ENCODE peak calls at places on chromosomes 5 and 9, in four cellular contexts. One of them, this sample, is unnamed.

GRCh38 chr9:124352616-124353015 is 62.6 kb downstream of the PSMB7 start:
- DNase-seq in CD8-positive, alpha-beta memory T cell: no peak
- DNase-seq in OCI-LY7: no peak
- DNase-seq in CD4-positive, alpha-beta memory T cell: no peak
- DNase-seq in this sample: no peak

GRCh38 chr5:36481721-36482120 is 124.7 kb upstream of the SLC1A3 start:
- DNase-seq in CD4-positive, alpha-beta memory T cell: no peak
- DNase-seq in CD8-positive, alpha-beta memory T cell: no peak
- DNase-seq in OCI-LY7: no peak
- DNase-seq in this sample: no peak

GRCh38 chr5:159913481-159913880 is 2.8 kb upstream of the ADRA1B start:
- DNase-seq in CD8-positive, alpha-beta memory T cell: no peak
- DNase-seq in OCI-LY7: no peak
- DNase-seq in CD4-positive, alpha-beta memory T cell: no peak
- DNase-seq in this sample: no peak

GRCh38 chr5:5271606-5272321 is 131.6 kb downstream of the ADAMTS16 start:
- DNase-seq in CD8-positive, alpha-beta memory T cell: no peak
- DNase-seq in CD4-positive, alpha-beta memory T cell: no peak
- DNase-seq in OCI-LY7: no peak
- DNase-seq in this sample: no peak

GRCh38 chr5:161414037-161414436 is 132.5 kb downstream of the GABRB2 start:
- DNase-seq in CD8-positive, alpha-beta memory T cell: no peak
- DNase-seq in OCI-LY7: no peak
- DNase-seq in CD4-positive, alpha-beta memory T cell: no peak
- DNase-seq in this sample: no peak

GRCh38 chr5:50623666-50624065 is 42.8 kb upstream of the PARP8 start:
- DNase-seq in OCI-LY7: no peak
- DNase-seq in CD8-positive, alpha-beta memory T cell: no peak
- DNase-seq in CD4-positive, alpha-beta memory T cell: no peak
- DNase-seq in this sample: no peak

GRCh38 chr5:151565971-151566370 is 25.2 kb downstream of the FAT2 start:
- DNase-seq in CD8-positive, alpha-beta memory T cell: no peak
- DNase-seq in CD4-positive, alpha-beta memory T cell: no peak
- DNase-seq in OCI-LY7: no peak
- DNase-seq in this sample: no peak

GRCh38 chr5:141547488-141547887 is 58.6 kb downstream of the PCDHGC5 start:
- DNase-seq in CD4-positive, alpha-beta memory T cell: no peak
- DNase-seq in CD8-positive, alpha-beta memory T cell: no peak
- DNase-seq in OCI-LY7: peak; percentile 39
- DNase-seq in this sample: no peak

GRCh38 chr9:18189876-18190670 is 283.9 kb upstream of the ADAMTSL1 start:
- DNase-seq in CD4-positive, alpha-beta memory T cell: no peak
- DNase-seq in OCI-LY7: no peak
- DNase-seq in CD8-positive, alpha-beta memory T cell: no peak
- DNase-seq in this sample: no peak

GRCh38 chr5:77022511-77023417 is 7.4 kb upstream of the AGGF1 start:
- DNase-seq in CD8-positive, alpha-beta memory T cell: no peak
- DNase-seq in CD4-positive, alpha-beta memory T cell: no peak
- DNase-seq in OCI-LY7: no peak
- DNase-seq in this sample: no peak

GRCh38 chr9:113796651-113797426 is 79.3 kb upstream of the ZNF618 start:
- DNase-seq in CD8-positive, alpha-beta memory T cell: no peak
- DNase-seq in OCI-LY7: no peak
- DNase-seq in CD4-positive, alpha-beta memory T cell: no peak
- DNase-seq in this sample: no peak

GRCh38 chr5:79876510-79876909 is 114.6 kb downstream of the MTX3 start:
- DNase-seq in OCI-LY7: no peak
- DNase-seq in CD8-positive, alpha-beta memory T cell: no peak
- DNase-seq in CD4-positive, alpha-beta memory T cell: no peak
- DNase-seq in this sample: no peak

GRCh38 chr9:137464291-137464999 is 5.3 kb upstream of the NSMF start:
- DNase-seq in CD8-positive, alpha-beta memory T cell: no peak
- DNase-seq in OCI-LY7: no peak
- DNase-seq in CD4-positive, alpha-beta memory T cell: no peak
- DNase-seq in this sample: no peak

GRCh38 chr5:142602720-142603245 is 83.1 kb downstream of the FGF1 start:
- DNase-seq in CD4-positive, alpha-beta memory T cell: no peak
- DNase-seq in CD8-positive, alpha-beta memory T cell: no peak
- DNase-seq in OCI-LY7: no peak
- DNase-seq in this sample: no peak

GRCh38 chr9:131642496-131643083 is 97.3 kb downstream of the PRRT1B start:
- DNase-seq in CD8-positive, alpha-beta memory T cell: no peak
- DNase-seq in CD4-positive, alpha-beta memory T cell: no peak
- DNase-seq in OCI-LY7: no peak
- DNase-seq in this sample: no peak

GRCh38 chr9:2356391-2356790 is 265.2 kb upstream of the VLDLR start:
- DNase-seq in CD4-positive, alpha-beta memory T cell: no peak
- DNase-seq in CD8-positive, alpha-beta memory T cell: no peak
- DNase-seq in OCI-LY7: no peak
- DNase-seq in this sample: no peak

GRCh38 chr9:15735083-15735974 is 182.5 kb downstream of the CCDC171 start:
- DNase-seq in CD4-positive, alpha-beta memory T cell: no peak
- DNase-seq in CD8-positive, alpha-beta memory T cell: no peak
- DNase-seq in OCI-LY7: no peak
- DNase-seq in this sample: peak; percentile 79

GRCh38 chr5:14684757-14685156 is 20.2 kb downstream of the OTULIN start:
- DNase-seq in CD8-positive, alpha-beta memory T cell: no peak
- DNase-seq in CD4-positive, alpha-beta memory T cell: no peak
- DNase-seq in OCI-LY7: no peak
- DNase-seq in this sample: no peak

GRCh38 chr5:173496883-173497255 is 119.6 kb downstream of the BOD1 start:
- DNase-seq in OCI-LY7: no peak
- DNase-seq in CD4-positive, alpha-beta memory T cell: no peak
- DNase-seq in CD8-positive, alpha-beta memory T cell: no peak
- DNase-seq in this sample: no peak

GRCh38 chr5:159186319-159186718 is 23.0 kb downstream of the RNF145 start:
- DNase-seq in CD8-positive, alpha-beta memory T cell: no peak
- DNase-seq in CD4-positive, alpha-beta memory T cell: no peak
- DNase-seq in OCI-LY7: no peak
- DNase-seq in this sample: no peak

GRCh38 chr9:132973713-132974112 is 4.8 kb upstream of the GFI1B start:
- DNase-seq in CD4-positive, alpha-beta memory T cell: no peak
- DNase-seq in CD8-positive, alpha-beta memory T cell: no peak
- DNase-seq in OCI-LY7: peak; percentile 47
- DNase-seq in this sample: no peak

GRCh38 chr5:73234156-73234555 is 61.2 kb downstream of the TMEM174 start:
- DNase-seq in OCI-LY7: no peak
- DNase-seq in CD8-positive, alpha-beta memory T cell: no peak
- DNase-seq in CD4-positive, alpha-beta memory T cell: no peak
- DNase-seq in this sample: no peak
- H3K4me3 ChIP-seq in OCI-LY7: no peak overlapping the region
- H3K4me3 ChIP-seq in CD8-positive, alpha-beta memory T cell: no peak overlapping the region
- H3K4me3 ChIP-seq in CD4-positive, alpha-beta memory T cell: no peak overlapping the region
- H3K4me3 ChIP-seq in this sample: no peak overlapping the region

DNA sequence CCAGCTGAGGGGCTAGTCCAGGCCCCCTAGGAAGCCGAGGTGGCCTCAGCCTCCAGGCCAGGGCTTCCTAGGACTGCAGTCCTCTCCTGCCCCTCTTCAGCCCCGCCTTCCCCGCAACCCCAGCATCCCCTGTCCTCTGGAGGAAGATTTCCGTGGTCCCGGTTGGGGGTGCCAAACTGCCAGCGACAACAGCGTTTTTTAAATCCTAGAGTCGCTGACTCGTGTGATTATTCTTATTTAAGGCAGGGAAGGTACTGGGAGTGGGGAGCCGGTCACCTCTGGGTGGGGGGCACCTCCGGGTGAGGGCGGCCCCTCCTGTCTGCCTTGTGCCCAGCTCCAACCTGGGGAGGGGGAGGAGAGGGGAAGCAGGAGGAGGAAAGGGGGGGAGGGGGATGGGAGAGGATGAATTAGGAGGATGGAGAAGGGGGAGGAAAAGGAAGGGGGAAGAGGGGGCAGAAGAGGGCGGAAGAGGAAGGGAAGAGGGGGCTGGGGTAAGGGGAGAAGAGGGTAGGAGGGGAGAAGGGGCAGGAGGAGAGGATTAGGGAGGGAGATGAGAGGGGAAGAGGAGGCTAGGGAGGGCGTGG is 173.1 kb upstream of the IER5L start:
- DNase-seq in OCI-LY7: no peak
- DNase-seq in CD8-positive, alpha-beta memory T cell: no peak
- DNase-seq in CD4-positive, alpha-beta memory T cell: no peak
- DNase-seq in this sample: no peak
- H3K27ac ChIP-seq in OCI-LY7: no peak overlapping the region
- H3K27ac ChIP-seq in CD8-positive, alpha-beta memory T cell: no peak overlapping the region
- H3K27ac ChIP-seq in CD4-positive, alpha-beta memory T cell: no peak overlapping the region
- H3K27ac ChIP-seq in this sample: no peak overlapping the region

DNA sequence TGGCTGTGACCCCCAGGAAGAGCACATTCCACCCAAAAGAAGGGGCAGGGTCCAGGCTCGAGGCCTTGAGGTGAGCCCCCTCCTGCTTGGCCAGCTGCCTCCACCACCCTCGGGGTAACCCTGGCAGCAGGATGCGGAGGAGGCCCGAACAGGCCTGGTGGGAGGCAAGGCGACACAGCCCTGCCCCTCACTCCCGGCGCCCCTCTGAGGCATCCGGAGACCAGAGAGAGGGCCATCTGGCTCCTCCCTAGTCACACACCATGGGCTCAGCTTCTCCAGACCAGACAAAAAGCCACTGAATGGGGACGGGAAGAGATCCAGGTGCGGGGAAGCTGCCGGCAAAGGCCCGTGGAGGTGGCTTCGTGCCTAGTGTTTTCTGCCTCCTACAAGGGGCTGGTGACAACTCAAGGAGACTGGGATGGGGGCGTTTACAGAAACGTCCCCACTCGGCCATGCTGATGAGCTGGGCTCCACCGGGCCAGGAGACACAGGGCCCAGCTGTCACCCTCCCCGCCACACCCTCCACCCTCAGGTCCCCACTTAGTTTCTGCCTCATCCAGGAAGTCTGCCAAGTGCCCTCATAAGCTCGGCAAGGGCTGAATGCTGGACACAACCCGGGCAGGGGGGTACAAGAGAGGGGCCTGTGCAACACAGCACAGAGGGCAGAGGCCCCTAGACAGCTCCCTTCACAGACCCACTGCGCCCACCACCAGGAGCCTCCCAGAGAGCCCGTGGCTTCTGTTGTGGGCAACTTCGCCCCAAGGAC is 41.9 kb downstream of the NACC2 start:
- DNase-seq in CD8-positive, alpha-beta memory T cell: no peak
- DNase-seq in OCI-LY7: no peak
- DNase-seq in CD4-positive, alpha-beta memory T cell: no peak
- DNase-seq in this sample: no peak
- H3K4me3 ChIP-seq in CD8-positive, alpha-beta memory T cell: no peak overlapping the region
- H3K4me3 ChIP-seq in OCI-LY7: no peak overlapping the region
- H3K4me3 ChIP-seq in CD4-positive, alpha-beta memory T cell: no peak overlapping the region
- H3K4me3 ChIP-seq in this sample: peak overlapping the region; percentile 67

DNA sequence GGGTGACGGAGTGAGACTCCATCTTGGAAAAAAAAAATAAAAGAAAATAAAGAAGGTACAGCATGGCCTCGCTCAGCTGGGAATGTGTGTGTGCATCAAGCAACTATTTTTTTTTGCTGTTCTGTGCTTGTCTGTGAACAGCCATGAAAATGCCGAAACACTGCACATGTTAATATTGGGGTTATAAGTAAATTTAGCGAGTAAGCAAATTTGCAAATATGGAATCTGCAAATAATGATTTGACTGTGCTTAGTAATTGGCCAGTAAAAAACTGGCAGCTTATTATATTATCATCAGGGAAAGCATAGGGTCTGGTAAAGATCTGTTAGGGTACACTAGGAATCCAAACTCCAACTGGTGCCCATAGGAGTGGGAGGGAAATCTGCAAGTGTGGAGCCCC is 278.1 kb upstream of the KLF4 start:
- DNase-seq in CD4-positive, alpha-beta memory T cell: no peak
- DNase-seq in CD8-positive, alpha-beta memory T cell: no peak
- DNase-seq in OCI-LY7: no peak
- DNase-seq in this sample: no peak
- H3K27ac ChIP-seq in CD4-positive, alpha-beta memory T cell: no peak overlapping the region
- H3K27ac ChIP-seq in CD8-positive, alpha-beta memory T cell: no peak overlapping the region
- H3K27ac ChIP-seq in OCI-LY7: no peak overlapping the region
- H3K27ac ChIP-seq in this sample: no peak overlapping the region

GRCh38 chr9:92404437-92404836 is at the start of gene OGN:
- DNase-seq in CD8-positive, alpha-beta memory T cell: no peak
- DNase-seq in CD4-positive, alpha-beta memory T cell: no peak
- DNase-seq in OCI-LY7: no peak
- DNase-seq in this sample: no peak

GRCh38 chr9:92405770-92406169 is 1.4 kb upstream of the OGN start:
- DNase-seq in OCI-LY7: no peak
- DNase-seq in CD4-positive, alpha-beta memory T cell: no peak
- DNase-seq in CD8-positive, alpha-beta memory T cell: no peak
- DNase-seq in this sample: no peak

GRCh38 chr9:92402359-92402758 is 2.0 kb downstream of the OGN start:
- DNase-seq in OCI-LY7: no peak
- DNase-seq in CD8-positive, alpha-beta memory T cell: no peak
- DNase-seq in CD4-positive, alpha-beta memory T cell: no peak
- DNase-seq in this sample: no peak

GRCh38 chr9:92404031-92404430 is 347 bp downstream of the OGN start:
- DNase-seq in CD4-positive, alpha-beta memory T cell: no peak
- DNase-seq in CD8-positive, alpha-beta memory T cell: no peak
- DNase-seq in OCI-LY7: no peak
- DNase-seq in this sample: no peak

GRCh38 chr9:92403153-92403552 is 1.2 kb downstream of the OGN start:
- DNase-seq in OCI-LY7: no peak
- DNase-seq in CD8-positive, alpha-beta memory T cell: no peak
- DNase-seq in CD4-positive, alpha-beta memory T cell: no peak
- DNase-seq in this sample: no peak
- H3K4me3 ChIP-seq in OCI-LY7: no peak overlapping the region
- H3K4me3 ChIP-seq in CD8-positive, alpha-beta memory T cell: no peak overlapping the region
- H3K4me3 ChIP-seq in CD4-positive, alpha-beta memory T cell: no peak overlapping the region
- H3K4me3 ChIP-seq in this sample: no peak overlapping the region

GRCh38 chr5:2752059-2752874 is 790 bp upstream of the IRX2 start:
- DNase-seq in CD4-positive, alpha-beta memory T cell: no peak
- DNase-seq in CD8-positive, alpha-beta memory T cell: no peak
- DNase-seq in OCI-LY7: no peak
- DNase-seq in this sample: no peak
- H3K27ac ChIP-seq in CD4-positive, alpha-beta memory T cell: no peak overlapping the region
- H3K27ac ChIP-seq in CD8-positive, alpha-beta memory T cell: no peak overlapping the region
- H3K27ac ChIP-seq in OCI-LY7: no peak overlapping the region
- H3K27ac ChIP-seq in this sample: no peak overlapping the region

DNA sequence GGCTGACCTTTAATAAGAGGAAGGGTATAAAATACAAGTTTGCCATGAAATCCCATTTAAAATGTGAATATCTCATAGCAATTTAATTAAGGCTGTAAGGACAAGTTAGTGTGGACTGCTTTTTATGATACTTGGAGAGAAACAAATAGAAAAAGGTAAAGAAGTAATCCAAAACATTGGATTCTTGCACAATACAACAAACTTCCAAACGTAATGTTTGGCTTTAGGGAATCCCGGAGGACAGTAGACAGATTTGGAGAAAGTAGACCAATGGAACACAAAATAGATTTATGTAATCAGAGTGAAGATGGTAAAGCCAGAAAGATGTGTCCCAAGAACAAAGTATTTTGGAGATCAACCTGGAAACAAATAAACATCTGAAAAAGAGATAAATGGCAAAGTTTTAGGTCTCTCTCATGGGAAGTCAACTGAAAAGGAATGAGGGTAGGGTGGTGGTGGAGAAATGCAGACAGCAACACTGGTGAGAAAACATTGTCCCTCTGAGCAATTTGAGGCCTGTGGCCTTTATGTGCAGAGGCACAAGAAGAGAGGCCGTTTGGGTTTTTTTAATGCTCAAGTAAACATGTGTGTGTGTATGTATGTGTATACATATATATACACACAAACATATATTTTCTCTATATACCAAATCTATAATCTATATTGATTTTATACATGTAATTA is 620.6 kb downstream of the PDE4D start:
- DNase-seq in CD4-positive, alpha-beta memory T cell: no peak
- DNase-seq in OCI-LY7: no peak
- DNase-seq in CD8-positive, alpha-beta memory T cell: no peak
- DNase-seq in this sample: no peak
- H3K4me3 ChIP-seq in CD4-positive, alpha-beta memory T cell: no peak overlapping the region
- H3K4me3 ChIP-seq in OCI-LY7: no peak overlapping the region
- H3K4me3 ChIP-seq in CD8-positive, alpha-beta memory T cell: no peak overlapping the region
- H3K4me3 ChIP-seq in this sample: no peak overlapping the region

GRCh38 chr9:87714819-87715218 is 11.1 kb upstream of the CTSL start:
- DNase-seq in CD8-positive, alpha-beta memory T cell: no peak
- DNase-seq in OCI-LY7: no peak
- DNase-seq in CD4-positive, alpha-beta memory T cell: no peak
- DNase-seq in this sample: peak; percentile 62
- H3K27ac ChIP-seq in CD8-positive, alpha-beta memory T cell: no peak overlapping the region
- H3K27ac ChIP-seq in OCI-LY7: no peak overlapping the region
- H3K27ac ChIP-seq in CD4-positive, alpha-beta memory T cell: no peak overlapping the region
- H3K27ac ChIP-seq in this sample: peak overlapping the region; percentile 76

This sample was measured in AG04450.